ENCODE peak calls at places on chromosomes 12 and 14, in four cellular contexts. One of them, this sample, is unnamed.

GRCh38 chr14:93085916-93086315 is 29.8 kb downstream of the ITPK1 start:
- DNase-seq in gastrocnemius medialis: no peak
- DNase-seq in Peyer's patch: no peak
- DNase-seq in IMR-90: no peak
- DNase-seq in this sample: no peak

GRCh38 chr14:53432378-53432802 is 279.3 kb upstream of the DDHD1 start:
- DNase-seq in gastrocnemius medialis: no peak
- DNase-seq in Peyer's patch: no peak
- DNase-seq in IMR-90: peak; percentile 60
- DNase-seq in this sample: no peak

GRCh38 chr12:6200266-6201198 is at the start of gene CD9:
- DNase-seq in gastrocnemius medialis: no peak
- DNase-seq in Peyer's patch: peak; percentile 85
- DNase-seq in IMR-90: no peak
- DNase-seq in this sample: no peak

GRCh38 chr14:74516451-74517155 is 23.0 kb downstream of the ISCA2 start:
- DNase-seq in gastrocnemius medialis: no peak
- DNase-seq in Peyer's patch: no peak
- DNase-seq in IMR-90: peak; percentile 25
- DNase-seq in this sample: no peak

GRCh38 chr12:104358353-104359003 is 54.9 kb downstream of the EID3 start:
- DNase-seq in gastrocnemius medialis: no peak
- DNase-seq in Peyer's patch: peak; percentile 89
- DNase-seq in IMR-90: peak; percentile 61
- DNase-seq in this sample: peak; percentile 58

GRCh38 chr14:100638211-100638855 is 51.1 kb upstream of the BEGAIN start:
- DNase-seq in gastrocnemius medialis: no peak
- DNase-seq in Peyer's patch: no peak
- DNase-seq in IMR-90: no peak
- DNase-seq in this sample: no peak

GRCh38 chr14:55418411-55418810 is 6.8 kb upstream of the ATG14 start:
- DNase-seq in gastrocnemius medialis: no peak
- DNase-seq in Peyer's patch: no peak
- DNase-seq in IMR-90: no peak
- DNase-seq in this sample: no peak

GRCh38 chr12:38587594-38587993 is 271.0 kb downstream of the ALG10B start:
- DNase-seq in gastrocnemius medialis: no peak
- DNase-seq in Peyer's patch: no peak
- DNase-seq in IMR-90: no peak
- DNase-seq in this sample: no peak

GRCh38 chr12:14803830-14804160 is 325 bp downstream of the C12orf60 start:
- DNase-seq in gastrocnemius medialis: no peak
- DNase-seq in Peyer's patch: no peak
- DNase-seq in IMR-90: no peak
- DNase-seq in this sample: no peak

GRCh38 chr12:65155784-65156183 is 13.6 kb upstream of the LEMD3 start:
- DNase-seq in gastrocnemius medialis: no peak
- DNase-seq in Peyer's patch: no peak
- DNase-seq in IMR-90: no peak
- DNase-seq in this sample: no peak

GRCh38 chr14:83425138-83425537 is 1891.5 kb upstream of the SEL1L start:
- DNase-seq in gastrocnemius medialis: no peak
- DNase-seq in Peyer's patch: no peak
- DNase-seq in IMR-90: peak; percentile 42
- DNase-seq in this sample: no peak

GRCh38 chr12:98227162-98227561 is 288.2 kb upstream of the TMPO start:
- DNase-seq in gastrocnemius medialis: no peak
- DNase-seq in Peyer's patch: no peak
- DNase-seq in IMR-90: peak; percentile 21
- DNase-seq in this sample: no peak

GRCh38 chr14:102594514-102595175 is 2.2 kb downstream of the RCOR1 start:
- DNase-seq in gastrocnemius medialis: peak; percentile 37
- DNase-seq in Peyer's patch: peak; percentile 92
- DNase-seq in IMR-90: peak; percentile 69
- DNase-seq in this sample: peak; percentile 90

DNA sequence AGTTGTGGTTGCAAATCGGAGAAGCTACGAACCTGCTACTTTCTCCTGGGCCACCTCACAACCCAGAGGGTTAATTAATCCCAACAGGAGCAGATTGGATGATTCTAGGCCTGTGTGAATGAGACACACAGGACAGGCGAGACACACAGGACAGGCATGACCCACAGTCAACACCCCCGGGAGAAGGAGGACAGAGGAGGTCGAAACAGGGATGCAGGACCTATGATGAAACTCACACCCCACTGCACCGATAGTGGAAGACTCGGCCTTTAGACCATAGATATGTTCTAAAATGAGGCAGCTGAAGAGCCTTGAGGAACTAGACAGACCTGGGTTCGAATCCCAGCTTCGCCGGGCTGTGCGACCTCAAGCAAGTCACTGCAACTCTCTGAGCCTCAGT is 11.6 kb downstream of the TMEM119 start:
- DNase-seq in gastrocnemius medialis: no peak
- DNase-seq in Peyer's patch: no peak
- DNase-seq in IMR-90: no peak
- DNase-seq in this sample: no peak
- H3K4me3 ChIP-seq in gastrocnemius medialis: no peak overlapping the region
- H3K4me3 ChIP-seq in Peyer's patch: no peak overlapping the region
- H3K4me3 ChIP-seq in IMR-90: no peak overlapping the region
- H3K4me3 ChIP-seq in this sample: no peak overlapping the region

DNA sequence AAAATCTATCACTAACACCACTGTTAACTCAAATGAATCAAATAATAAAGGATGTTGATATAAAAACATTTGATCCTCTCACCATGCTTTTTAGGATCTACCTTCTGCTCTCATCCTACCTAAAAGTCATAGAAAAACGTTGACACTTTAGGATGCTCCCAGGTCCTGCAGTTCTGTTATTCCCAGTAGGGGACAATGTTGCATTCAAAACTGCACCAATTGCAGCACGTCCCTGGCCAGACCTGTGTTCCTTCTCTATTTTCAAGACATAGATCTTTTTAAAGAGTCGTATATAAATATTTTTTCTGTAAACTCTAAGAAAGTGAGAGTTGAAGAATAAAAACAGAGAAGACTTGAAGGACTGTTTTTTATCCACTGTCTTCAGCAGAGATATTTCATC is 8.8 kb downstream of the AICDA start:
- DNase-seq in gastrocnemius medialis: no peak
- DNase-seq in Peyer's patch: no peak
- DNase-seq in IMR-90: no peak
- DNase-seq in this sample: no peak
- TF ChIP-seq CTCF in gastrocnemius medialis: no peak
- TF ChIP-seq CTCF in Peyer's patch: no peak
- TF ChIP-seq CTCF in IMR-90: no peak
- TF ChIP-seq CTCF in this sample: no peak

DNA sequence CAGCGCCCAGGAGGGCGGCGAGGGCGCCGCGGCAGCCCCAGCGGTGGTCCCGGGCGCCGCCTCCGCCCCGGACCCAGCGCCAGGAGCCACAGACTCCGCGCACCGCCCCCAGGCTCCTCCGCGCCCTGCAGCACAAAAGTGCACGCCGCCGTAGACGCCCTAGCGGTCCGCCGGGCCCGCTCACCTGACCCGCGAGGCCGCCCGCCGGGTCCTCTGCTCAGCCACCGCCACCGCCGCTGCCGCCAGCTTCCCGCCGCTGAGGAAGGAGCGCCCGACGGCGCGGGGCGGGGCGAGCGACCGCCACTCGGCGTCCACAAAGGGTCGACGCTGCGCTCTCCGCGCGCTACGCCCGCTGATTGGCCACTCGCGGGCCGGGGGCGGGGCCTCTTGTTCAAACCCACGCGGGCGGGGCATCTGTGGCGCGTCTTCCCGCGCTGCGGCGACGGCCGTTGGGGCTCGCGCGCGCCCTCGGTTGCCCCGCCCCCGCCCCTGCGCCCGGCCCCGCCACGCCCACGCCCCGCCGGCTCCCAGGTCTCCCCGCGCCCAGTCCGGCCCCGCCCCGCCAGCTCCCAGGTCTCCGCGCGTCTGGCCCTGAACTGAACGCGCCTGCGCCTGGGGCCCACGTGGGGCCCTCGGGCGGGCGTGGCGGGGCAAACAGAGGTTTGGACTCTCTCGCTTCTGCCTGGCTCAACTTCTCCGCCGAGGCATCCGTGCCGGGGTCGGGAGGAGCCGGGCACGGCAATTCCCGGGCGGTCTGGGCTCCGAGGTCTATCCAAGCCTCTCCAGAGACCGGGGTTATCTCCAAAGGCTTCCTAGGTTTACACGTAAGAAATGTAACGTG is at the start of gene CDCA4:
- DNase-seq in gastrocnemius medialis: peak; percentile 88
- DNase-seq in Peyer's patch: peak; percentile 99
- DNase-seq in IMR-90: peak; percentile 93
- DNase-seq in this sample: peak; percentile 99
- TF ChIP-seq POLR2A in gastrocnemius medialis: peak; percentile 75
- TF ChIP-seq POLR2A in Peyer's patch: peak; percentile 65
- TF ChIP-seq POLR2A in IMR-90: peak; percentile 84
- TF ChIP-seq POLR2A in this sample: peak; percentile 54

GRCh38 chr12:8995021-8995775 is 5.9 kb downstream of the KLRG1 start:
- DNase-seq in gastrocnemius medialis: no peak
- DNase-seq in Peyer's patch: no peak
- DNase-seq in IMR-90: no peak
- DNase-seq in this sample: no peak
- H3K4me3 ChIP-seq in gastrocnemius medialis: no peak overlapping the region
- H3K4me3 ChIP-seq in Peyer's patch: no peak overlapping the region
- H3K4me3 ChIP-seq in IMR-90: no peak overlapping the region
- H3K4me3 ChIP-seq in this sample: no peak overlapping the region

DNA sequence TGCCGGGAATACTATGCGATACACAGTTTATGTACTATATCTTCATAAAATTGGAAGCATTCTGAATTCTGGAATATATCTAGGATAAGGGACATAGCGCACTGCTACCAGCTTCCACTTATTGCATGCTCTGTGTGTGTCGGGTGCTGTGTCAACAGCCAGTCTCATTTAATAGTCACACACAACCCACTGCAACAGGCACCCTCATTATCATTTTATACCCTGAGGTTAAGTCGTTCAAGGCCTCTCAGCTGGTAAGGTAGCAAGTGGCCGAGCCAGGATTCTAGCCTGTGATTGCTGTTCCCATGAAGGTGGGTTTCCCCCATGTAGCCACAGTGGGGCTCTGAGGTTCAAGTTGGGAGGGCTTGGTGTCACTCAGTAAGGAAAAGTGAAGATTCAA is 7.0 kb downstream of the PPP1R1A start:
- DNase-seq in gastrocnemius medialis: no peak
- DNase-seq in Peyer's patch: no peak
- DNase-seq in IMR-90: no peak
- DNase-seq in this sample: no peak
- TF ChIP-seq CTCF in gastrocnemius medialis: no peak
- TF ChIP-seq CTCF in Peyer's patch: no peak
- TF ChIP-seq CTCF in IMR-90: no peak
- TF ChIP-seq CTCF in this sample: no peak

GRCh38 chr14:23356036-23356435 is 3.3 kb upstream of the SLC22A17 start:
- DNase-seq in gastrocnemius medialis: no peak
- DNase-seq in Peyer's patch: peak; percentile 9
- DNase-seq in IMR-90: no peak
- DNase-seq in this sample: peak; percentile 53

GRCh38 chr14:23351681-23352505 is 794 bp downstream of the SLC22A17 start:
- DNase-seq in gastrocnemius medialis: no peak
- DNase-seq in Peyer's patch: peak; percentile 31
- DNase-seq in IMR-90: no peak
- DNase-seq in this sample: no peak

GRCh38 chr14:23354990-23355389 is 2.3 kb upstream of the SLC22A17 start:
- DNase-seq in gastrocnemius medialis: no peak
- DNase-seq in Peyer's patch: peak; percentile 4
- DNase-seq in IMR-90: no peak
- DNase-seq in this sample: peak; percentile 48

GRCh38 chr14:23353433-23353780 is 720 bp upstream of the SLC22A17 start:
- DNase-seq in gastrocnemius medialis: no peak
- DNase-seq in Peyer's patch: peak; percentile 25
- DNase-seq in IMR-90: no peak
- DNase-seq in this sample: no peak

GRCh38 chr14:23352506-23353432 is at the start of gene SLC22A17:
- DNase-seq in gastrocnemius medialis: no peak
- DNase-seq in Peyer's patch: peak; percentile 78
- DNase-seq in IMR-90: peak; percentile 92
- DNase-seq in this sample: peak; percentile 91
- TF ChIP-seq POLR2A in gastrocnemius medialis: no peak
- TF ChIP-seq POLR2A in Peyer's patch: no peak
- TF ChIP-seq POLR2A in IMR-90: peak; percentile 88
- TF ChIP-seq POLR2A in this sample: no peak

DNA sequence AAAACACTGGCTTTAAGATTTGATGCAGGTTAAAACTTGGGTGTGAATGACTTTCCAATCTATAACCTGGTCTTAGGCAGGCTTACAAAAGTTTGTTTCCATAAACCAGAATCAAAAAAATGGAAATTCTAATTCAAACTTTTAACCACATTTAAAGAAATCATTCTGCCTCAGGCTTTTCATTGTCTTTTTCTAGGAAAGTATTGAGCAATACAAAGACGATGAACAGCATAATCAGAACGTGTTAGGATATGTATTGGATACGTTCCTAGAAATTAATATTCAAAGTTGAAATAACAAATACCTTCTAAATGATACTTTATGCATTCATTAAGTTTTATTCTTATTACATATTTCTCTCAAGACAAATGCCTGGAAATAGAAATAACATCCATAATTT is 172.9 kb downstream of the CEP128 start:
- DNase-seq in gastrocnemius medialis: no peak
- DNase-seq in Peyer's patch: no peak
- DNase-seq in IMR-90: no peak
- DNase-seq in this sample: no peak
- H3K4me3 ChIP-seq in gastrocnemius medialis: no peak overlapping the region
- H3K4me3 ChIP-seq in Peyer's patch: no peak overlapping the region
- H3K4me3 ChIP-seq in IMR-90: no peak overlapping the region
- H3K4me3 ChIP-seq in this sample: no peak overlapping the region

DNA sequence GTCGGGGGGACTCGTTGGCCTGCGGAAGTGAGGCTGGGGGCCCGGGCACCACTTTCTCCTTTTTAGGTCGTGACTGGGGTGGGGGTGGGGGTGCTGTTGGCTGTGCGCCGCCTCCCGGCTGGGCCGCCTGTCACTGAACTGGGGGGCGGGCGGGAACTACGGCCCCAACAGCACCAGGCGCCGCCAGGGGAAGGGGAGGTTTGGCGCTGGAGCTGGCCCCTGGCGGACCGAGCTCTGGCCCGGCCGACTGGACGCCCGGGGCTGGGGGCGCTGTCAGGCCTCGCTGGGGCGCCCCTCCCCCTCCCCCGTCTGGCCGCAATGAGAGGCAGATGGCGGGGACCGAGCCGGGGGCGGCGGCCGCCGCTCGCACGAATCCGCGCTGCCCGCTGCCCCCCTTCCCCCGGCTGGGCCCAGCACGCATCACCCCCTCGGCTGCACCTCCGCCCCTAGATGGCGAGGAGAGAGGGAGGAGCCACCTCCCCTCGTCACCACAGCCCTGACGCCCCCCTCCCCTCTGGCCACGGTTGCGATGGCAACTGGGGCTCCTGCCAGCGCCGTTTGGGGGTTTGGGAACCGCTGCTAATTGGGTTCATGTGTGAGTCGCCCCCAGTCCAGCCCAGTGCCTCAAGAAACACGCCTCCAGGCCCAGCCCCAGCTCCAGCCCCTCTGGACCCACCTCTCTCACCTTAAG is 723 bp downstream of the NFATC4 start:
- DNase-seq in gastrocnemius medialis: no peak
- DNase-seq in Peyer's patch: peak; percentile 50
- DNase-seq in IMR-90: peak; percentile 74
- DNase-seq in this sample: no peak
- TF ChIP-seq CTCF in gastrocnemius medialis: no peak
- TF ChIP-seq CTCF in Peyer's patch: no peak
- TF ChIP-seq CTCF in IMR-90: peak; percentile 10
- TF ChIP-seq CTCF in this sample: no peak

This sample was measured in lower leg skin.